ENCODE peak calls at places on chromosomes 3 and 15, in six cellular contexts. W is epithelial cell of prostate; B is glomerular endothelial cell; O is GM23338; A is CD4-positive, alpha-beta memory T cell; S is brain pericyte. T is an unnamed sample.

GRCh38 chr3:132164469-132165092 is 129.8 kb upstream of the CPNE4 start:
- DNase-seq in S (no peak), A (no peak), B (no peak), W (peak), O (no peak), T (no peak)

GRCh38 chr3:161559177-161559998 is 62.8 kb downstream of the OTOL1 start:
- DNase-seq in B (peak), W (no peak), S (no peak), A (no peak), O (peak), T (no peak)

GRCh38 chr15:90557651-90558084 is 27.9 kb downstream of the CRTC3 start:
- DNase-seq in O (no peak), S (no peak), W (no peak), B (no peak), A (no peak), T (no peak)

GRCh38 chr15:77819841-77820728 is 187.4 kb upstream of the LINGO1 start:
- DNase-seq in W (no peak), A (no peak), O (peak), B (no peak), S (no peak), T (no peak)

GRCh38 chr3:54951405-54951804 is 23.5 kb upstream of the LRTM1 start:
- DNase-seq in O (peak), S (no peak), B (no peak), W (no peak), A (no peak), T (no peak)

GRCh38 chr3:188353409-188353808 is 199.5 kb downstream of the LPP start:
- DNase-seq in S (no peak), W (no peak), O (no peak), B (no peak), A (no peak), T (no peak)

GRCh38 chr3:81592101-81592500 is 169.3 kb downstream of the GBE1 start:
- DNase-seq in B (no peak), S (no peak), O (peak), A (no peak), W (peak), T (no peak)

GRCh38 chr15:44038801-44039200 is 156.3 kb downstream of the FRMD5 start:
- DNase-seq in S (no peak), W (no peak), A (no peak), O (peak), B (no peak), T (no peak)

GRCh38 chr15:57218826-57219576 is 157.3 kb upstream of the CGNL1 start:
- DNase-seq in W (no peak), A (no peak), O (peak), S (peak), B (no peak), T (no peak)

GRCh38 chr3:25940935-25941334 is 151.0 kb downstream of the OXSM start:
- DNase-seq in W (no peak), S (no peak), O (no peak), B (no peak), A (no peak), T (no peak)

GRCh38 chr3:185205865-185206264 is 48.0 kb downstream of the EHHADH start:
- DNase-seq in A (no peak), B (no peak), S (no peak), O (no peak), W (no peak), T (no peak)

GRCh38 chr3:69786854-69787253 is 47.6 kb downstream of the MITF start:
- DNase-seq in W (no peak), O (no peak), S (no peak), B (no peak), A (no peak), T (no peak)

GRCh38 chr15:99712415-99712814 is 20.8 kb downstream of the LYSMD4 start:
- DNase-seq in S (no peak), B (no peak), W (no peak), A (no peak), O (peak), T (no peak)

GRCh38 chr3:182814419-182815160 is 21.3 kb downstream of the ATP11B start:
- DNase-seq in W (no peak), A (no peak), S (no peak), B (no peak), O (no peak), T (no peak)

GRCh38 chr15:42727740-42728355 is 9.1 kb downstream of the CDAN1 start:
- DNase-seq in S (no peak), A (no peak), B (no peak), W (no peak), O (no peak), T (no peak)

GRCh38 chr3:134457331-134458125 is 28.3 kb downstream of the ANAPC13 start:
- DNase-seq in A (no peak), W (no peak), B (no peak), O (no peak), S (no peak), T (no peak)

GRCh38 chr15:44738340-44738984 is 2.1 kb downstream of the TRIM69 start:
- DNase-seq in O (peak), W (no peak), B (peak), A (peak), S (peak), T (no peak)

GRCh38 chr3:144187531-144188230 is 216.1 kb downstream of the DIPK2A start:
- DNase-seq in A (no peak), O (no peak), B (no peak), S (no peak), W (no peak), T (no peak)

GRCh38 chr3:147934316-147935188 is 525.4 kb downstream of the ZIC1 start:
- DNase-seq in O (peak), A (no peak), S (no peak), W (no peak), B (no peak), T (no peak)

GRCh38 chr3:179853176-179853575 is 183.6 kb downstream of the PEX5L start:
- DNase-seq in S (no peak), B (no peak), O (no peak), A (no peak), W (no peak), T (no peak)

GRCh38 chr15:90808517-90808939 is 59.9 kb upstream of the FURIN start:
- DNase-seq in A (no peak), B (no peak), S (no peak), O (no peak), W (no peak), T (no peak)

GRCh38 chr15:54131410-54131809 is 153.2 kb downstream of the UNC13C start:
- DNase-seq in W (peak), B (no peak), S (no peak), A (no peak), O (no peak), T (no peak)

GRCh38 chr15:58951388-58952060 is 18.0 kb upstream of the SLTM start:
- DNase-seq in B (no peak), W (peak), S (no peak), A (no peak), O (no peak), T (peak)

GRCh38 chr3:39372831-39373230 is 10.3 kb upstream of the SLC25A38 start:
- DNase-seq in B (no peak), W (peak), A (no peak), O (no peak), S (no peak), T (no peak)

GRCh38 chr15:45587861-45588170 is 637 bp downstream of the BLOC1S6 start:
- DNase-seq in A (no peak), W (no peak), S (no peak), O (no peak), B (no peak), T (no peak)

GRCh38 chr3:134649106-134649705 is 1.6 kb downstream of the KY start:
- DNase-seq in A (no peak), S (no peak), W (no peak), B (no peak), O (no peak), T (no peak)

GRCh38 chr15:77720617-77721016 is 87.9 kb upstream of the LINGO1 start:
- DNase-seq in S (no peak), A (no peak), W (no peak), B (no peak), O (no peak), T (no peak)

GRCh38 chr15:36883705-36884355 is 216.5 kb downstream of the MEIS2 start:
- DNase-seq in O (peak), B (peak), A (peak), W (peak), S (no peak), T (peak)

GRCh38 chr3:102189564-102190339 is 245.1 kb upstream of the ZPLD1 start:
- DNase-seq in W (peak), A (no peak), S (no peak), B (no peak), O (no peak), T (no peak)

GRCh38 chr3:97872209-97873042 is 50.6 kb downstream of the CRYBG3 start:
- DNase-seq in W (peak), B (peak), O (no peak), A (peak), S (peak), T (peak)

GRCh38 chr15:83057660-83058376 is 9.2 kb downstream of the BTBD1 start:
- DNase-seq in O (no peak), W (no peak), A (no peak), B (no peak), S (no peak), T (no peak)

T was measured in pulmonary artery endothelial cell.